ENCODE peak calls at places on chromosomes 16 and 17, in nine cellular contexts. D is upper lobe of left lung, J is transverse colon, K is body of pancreas, F is A673, L is right lobe of liver, I is tibial nerve, U is RWPE2, O is left ventricle myocardium inferior. G is an unnamed sample.

GRCh38 chr17:73387746-73388577 is 76.2 kb upstream of the CDC42EP4 start:
- DNase-seq in D (no peak), O (no peak), J (no peak), U (no peak), K (no peak), L (no peak), I (no peak), F (peak; percentile 27), G (no peak)

GRCh38 chr17:58329035-58329807 is 626 bp upstream of the TSPOAP1 start:
- DNase-seq in L (peak; percentile 47), O (peak; percentile 30), D (peak; percentile 74), F (peak; percentile 37), U (no peak), J (peak; percentile 53), K (no peak), I (no peak), G (peak; percentile 25)

GRCh38 chr17:64920026-64920418 is 744 bp upstream of the LRRC37A3 start:
- DNase-seq in U (no peak), D (no peak), O (no peak), J (no peak), I (no peak), L (no peak), F (peak; percentile 12), K (no peak), G (no peak)

GRCh38 chr16:17793354-17793753 is 322.6 kb upstream of the XYLT1 start:
- DNase-seq in I (no peak), U (no peak), D (no peak), J (no peak), K (no peak), O (no peak), F (no peak), L (no peak), G (no peak)

GRCh38 chr16:13902052-13902451 is 17.9 kb upstream of the ERCC4 start:
- DNase-seq in L (no peak), O (no peak), K (no peak), D (no peak), I (no peak), U (no peak), F (no peak), J (no peak), G (no peak)

GRCh38 chr17:39769974-39770587 is 32.3 kb downstream of the GRB7 start:
- DNase-seq in L (no peak), O (no peak), U (peak; percentile 79), J (no peak), F (no peak), D (no peak), K (no peak), I (no peak), G (no peak)

GRCh38 chr16:50469744-50470301 is 78.4 kb upstream of the NKD1 start:
- DNase-seq in F (no peak), J (no peak), U (no peak), D (no peak), L (no peak), I (no peak), K (no peak), O (no peak), G (peak; percentile 57)

GRCh38 chr17:64574646-64575045 is 67.9 kb downstream of the CEP95 start:
- DNase-seq in L (no peak), O (no peak), D (no peak), I (no peak), J (no peak), K (no peak), F (no peak), U (no peak), G (no peak)

GRCh38 chr17:29571486-29571882 is 3.0 kb downstream of the TP53I13 start:
- DNase-seq in D (no peak), L (no peak), I (no peak), U (no peak), K (no peak), J (no peak), O (no peak), F (no peak), G (no peak)
- H3K4me1 ChIP-seq in D (peaks cover 26% of the 10 kb centered on the region), L (no peaks in the 10 kb centered on the region), I (peaks cover 61% of the 10 kb centered on the region), U (peaks cover 3% of the 10 kb centered on the region), K (peaks cover 59% of the 10 kb centered on the region), J (peaks cover 10% of the 10 kb centered on the region), O (peaks cover 63% of the 10 kb centered on the region), F (peaks cover 19% of the 10 kb centered on the region), G (peaks cover 14% of the 10 kb centered on the region)

GRCh38 chr16:68901910-68902309 is 58.6 kb downstream of the TANGO6 start:
- DNase-seq in U (no peak), L (no peak), D (no peak), K (no peak), I (no peak), J (no peak), O (no peak), F (peak; percentile 46), G (peak; percentile 41)

GRCh38 chr16:68907297-68907999 is 64.1 kb downstream of the TANGO6 start:
- DNase-seq in U (no peak), K (no peak), F (no peak), D (peak; percentile 26), O (no peak), J (no peak), I (no peak), L (no peak), G (no peak)

GRCh38 chr16:68898026-68898425 is 54.7 kb downstream of the TANGO6 start:
- DNase-seq in K (no peak), U (no peak), D (no peak), L (no peak), I (no peak), O (no peak), F (peak; percentile 34), J (no peak), G (no peak)

GRCh38 chr16:68900009-68900408 is 56.7 kb downstream of the TANGO6 start:
- DNase-seq in I (no peak), L (no peak), D (no peak), U (no peak), F (no peak), J (no peak), K (no peak), O (no peak), G (no peak)

DNA sequence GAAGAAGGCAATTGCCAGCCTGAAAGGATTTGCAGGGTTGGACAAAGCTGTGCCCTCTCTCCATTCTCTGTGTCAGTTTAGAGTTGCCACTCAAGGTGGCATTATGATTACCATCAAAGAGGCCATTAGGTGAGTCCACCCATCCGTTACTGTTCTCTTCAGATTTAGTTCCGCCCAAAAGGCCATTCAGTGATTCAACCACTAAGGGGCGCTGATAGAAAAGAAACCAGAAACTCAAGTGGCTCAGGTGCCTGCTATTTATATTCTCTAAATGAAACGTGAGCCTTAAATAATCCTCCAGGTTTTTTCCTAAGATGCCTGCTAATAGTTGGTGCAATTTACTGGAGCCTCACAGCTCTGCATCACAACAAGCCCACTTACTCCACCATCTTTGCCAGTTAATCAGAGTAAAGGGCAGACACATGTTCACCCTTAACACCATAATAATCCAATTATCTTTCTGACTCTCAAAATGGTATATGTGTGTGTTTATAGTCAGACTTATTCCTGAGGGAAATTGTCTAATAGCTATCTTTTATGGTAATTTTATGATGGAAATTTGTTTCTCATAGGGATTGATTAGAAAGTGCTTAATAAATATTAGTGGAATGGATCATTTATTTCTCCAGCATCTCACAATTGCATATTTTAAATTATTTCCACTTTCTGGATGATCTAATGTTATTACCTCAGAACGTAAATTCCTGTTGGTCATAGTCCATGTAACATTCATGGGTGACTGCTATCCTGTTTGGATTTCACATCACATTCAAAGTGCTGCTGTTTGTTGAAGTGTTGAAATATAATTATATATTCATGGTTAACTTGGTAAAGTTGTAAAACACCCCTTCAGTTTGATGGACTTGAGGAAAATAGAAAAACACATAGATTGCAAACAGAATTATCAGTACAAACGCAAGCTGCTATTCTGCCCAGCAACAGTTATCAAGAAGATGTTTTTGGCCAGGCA is 59.3 kb downstream of the TANGO6 start:
- DNase-seq in D (peak; percentile 47), L (no peak), O (no peak), F (peak; percentile 68), J (peak; percentile 50), K (peak; percentile 56), U (no peak), I (no peak), G (peak; percentile 79)
- TF ChIP-seq CTCF in D (peak; percentile 40), L (peak; percentile 80), O (peak; percentile 75), F (peak; percentile 86), J (peak; percentile 54), K (peak; percentile 50), U (peak; percentile 86), I (peak; percentile 23), G (peak; percentile 79)

GRCh38 chr17:48568499-48569259 is 9.5 kb downstream of the HOXB4 start:
- DNase-seq in F (peak; percentile 52), D (no peak), O (no peak), U (no peak), J (no peak), L (no peak), I (no peak), K (no peak), G (no peak)

GRCh38 chr17:48569676-48570324 is 8.3 kb downstream of the HOXB4 start:
- DNase-seq in J (no peak), F (no peak), L (no peak), I (no peak), O (no peak), U (no peak), D (no peak), K (no peak), G (no peak)

GRCh38 chr17:48566717-48567116 is 11.4 kb downstream of the HOXB4 start:
- DNase-seq in U (no peak), K (no peak), D (no peak), F (no peak), O (no peak), I (no peak), L (no peak), J (no peak), G (no peak)

GRCh38 chr17:48567209-48567608 is 10.9 kb downstream of the HOXB4 start:
- DNase-seq in D (no peak), K (no peak), U (no peak), F (no peak), J (peak; percentile 71), I (no peak), L (no peak), O (no peak), G (no peak)

DNA sequence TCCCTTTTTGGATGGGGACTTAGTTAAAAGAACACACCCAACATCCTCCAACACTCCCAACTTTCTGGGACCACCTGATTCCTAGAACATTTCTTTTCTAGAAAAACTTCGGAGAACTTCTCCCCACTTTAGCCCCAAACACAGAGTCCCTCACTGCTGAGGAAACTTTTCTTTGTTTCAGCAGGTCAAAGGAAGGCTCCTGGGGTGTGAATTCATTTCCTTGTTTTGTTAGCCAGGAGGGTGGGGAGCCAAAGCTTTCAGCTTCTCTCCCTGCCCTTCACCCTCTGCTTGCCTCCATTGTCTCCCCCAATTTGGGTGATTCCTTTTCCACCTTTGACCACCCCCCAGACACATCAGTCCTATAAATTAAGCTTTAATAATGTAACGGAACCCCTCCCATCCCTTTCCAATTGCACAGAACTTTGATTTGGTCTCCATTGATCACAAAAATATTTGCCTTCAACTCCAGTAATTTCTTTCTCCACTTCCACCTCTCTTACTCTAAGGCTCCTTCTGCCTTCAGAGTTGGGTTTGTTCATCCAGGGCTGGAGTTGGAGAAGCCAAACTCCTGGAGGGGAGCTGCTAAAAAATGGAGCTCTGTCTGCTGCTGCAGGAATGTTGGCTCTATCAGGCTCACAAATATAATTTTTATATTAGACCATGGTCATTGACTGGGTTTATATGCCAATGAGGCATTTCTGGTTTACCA is 10.3 kb downstream of the HOXB4 start:
- DNase-seq in L (no peak), D (no peak), F (no peak), O (no peak), U (no peak), K (no peak), I (no peak), J (no peak), G (no peak)
- H3K4me1 ChIP-seq in L (no peaks in the 10 kb centered on the region), D (peaks cover 12% of the 10 kb centered on the region), F (peaks cover 68% of the 10 kb centered on the region), O (peaks cover 27% of the 10 kb centered on the region), U (no peaks in the 10 kb centered on the region), K (peaks cover 13% of the 10 kb centered on the region), I (peaks cover 60% of the 10 kb centered on the region), J (peaks cover 33% of the 10 kb centered on the region), G (peaks cover 47% of the 10 kb centered on the region)

DNA sequence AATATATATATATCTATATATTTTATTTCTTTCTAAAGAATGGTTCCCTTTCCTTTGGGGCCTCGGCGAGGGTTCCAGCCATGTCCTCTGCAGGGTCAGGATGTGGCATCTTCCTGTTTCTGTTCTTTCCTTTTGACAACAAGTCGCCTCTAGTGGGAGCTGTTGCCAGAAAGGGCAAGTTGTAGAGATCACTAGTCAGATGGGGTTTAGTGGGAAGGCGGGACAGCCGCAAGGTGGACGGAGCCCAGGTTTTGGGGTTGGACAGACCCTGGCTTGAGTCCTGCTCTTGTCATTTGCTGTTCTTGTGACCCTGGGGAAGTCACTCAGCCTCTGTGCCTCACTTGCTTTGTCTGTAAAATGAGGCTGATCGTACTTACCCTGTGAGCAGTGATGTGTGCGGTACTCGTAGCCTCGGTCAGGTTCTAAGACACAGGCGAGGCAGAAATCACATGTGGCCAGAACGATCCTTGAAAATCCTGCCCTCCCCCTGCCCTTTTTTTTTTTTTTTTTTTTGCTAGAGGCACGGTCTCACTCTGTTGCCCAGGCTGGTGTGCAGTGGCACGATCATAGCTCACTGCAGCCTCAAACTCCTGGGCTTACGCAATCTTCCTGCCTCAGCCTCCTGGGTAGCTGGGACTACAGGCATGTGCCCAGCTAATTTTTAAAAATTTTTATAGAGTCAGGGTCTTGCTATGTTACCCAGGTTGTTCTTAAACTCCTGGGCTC is 80.1 kb downstream of the ABCC6 start:
- DNase-seq in D (no peak), I (no peak), L (no peak), F (peak; percentile 17), J (no peak), U (no peak), O (no peak), K (no peak), G (no peak)
- TF ChIP-seq CTCF in D (no peak), I (no peak), L (peak; percentile 11), F (peak; percentile 53), J (no peak), U (peak; percentile 25), O (peak; percentile 32), K (no peak), G (peak; percentile 34)

G was measured in cardiac muscle cell.